ENCODE peak calls at places on chromosomes 1 and 21, in ten cellular contexts. S is fibroblast of lung, D is HFF-Myc, Z is PC-9, T is cardiac muscle cell, L is testis, P is choroid plexus epithelial cell, R is astrocyte of the cerebellum, V is HFFc6, U is AG10803. X is an unnamed sample.

GRCh38 chr1:58545591-58546519 is 671 bp downstream of the OMA1 start:
- DNase-seq in S (peak), D (peak), Z (peak), T (peak), L (peak), P (peak), R (peak), V (peak), U (peak), X (peak)

GRCh38 chr1:93623875-93624274 is 57.8 kb downstream of the BCAR3 start:
- DNase-seq in S (peak), D (no peak), Z (peak), T (peak), L (no peak), P (peak), R (no peak), V (peak), U (peak), X (no peak)

GRCh38 chr1:219279017-219279770 is 105.5 kb downstream of the LYPLAL1 start:
- DNase-seq in S (peak), D (no peak), Z (no peak), T (peak), L (no peak), P (no peak), R (no peak), V (peak), U (no peak), X (no peak)

GRCh38 chr1:17293681-17294415 is 14.1 kb upstream of the PADI4 start:
- DNase-seq in S (no peak), D (no peak), Z (no peak), T (no peak), L (no peak), P (no peak), R (no peak), V (no peak), U (no peak), X (no peak)

GRCh38 chr1:228015276-228016180 is 8.7 kb downstream of the WNT3A start:
- DNase-seq in S (peak), D (no peak), Z (peak), T (peak), L (no peak), P (no peak), R (no peak), V (peak), U (peak), X (no peak)

GRCh38 chr1:232533328-232533727 is 96.6 kb downstream of the SIPA1L2 start:
- DNase-seq in S (no peak), D (no peak), Z (no peak), T (no peak), L (no peak), P (no peak), R (no peak), V (no peak), U (no peak), X (no peak)

GRCh38 chr1:19065526-19066247 is 109.2 kb upstream of the IFFO2 start:
- DNase-seq in S (no peak), D (no peak), Z (no peak), T (no peak), L (no peak), P (no peak), R (no peak), V (no peak), U (no peak), X (no peak)

GRCh38 chr1:209042413-209042812 is 541.1 kb upstream of the CAMK1G start:
- DNase-seq in S (no peak), D (no peak), Z (no peak), T (no peak), L (no peak), P (no peak), R (no peak), V (no peak), U (no peak), X (no peak)

GRCh38 chr1:29690156-29690555 is 453.8 kb downstream of the PTPRU start:
- DNase-seq in S (no peak), D (no peak), Z (no peak), T (no peak), L (no peak), P (no peak), R (no peak), V (no peak), U (no peak), X (no peak)

GRCh38 chr1:2346691-2347408 is 44.5 kb downstream of the MORN1 start:
- DNase-seq in S (no peak), D (no peak), Z (no peak), T (no peak), L (no peak), P (no peak), R (no peak), V (no peak), U (no peak), X (no peak)

GRCh38 chr1:93751391-93752250 is 70.0 kb upstream of the BCAR3 start:
- DNase-seq in S (no peak), D (no peak), Z (no peak), T (no peak), L (peak), P (no peak), R (no peak), V (no peak), U (no peak), X (no peak)

GRCh38 chr1:154955718-154956513 is at the start of gene PBXIP1:
- DNase-seq in S (peak), D (peak), Z (peak), T (peak), L (peak), P (peak), R (peak), V (peak), U (peak), X (peak)

GRCh38 chr1:157842939-157843338 is 1.3 kb upstream of the CD5L start:
- DNase-seq in S (no peak), D (no peak), Z (no peak), T (no peak), L (no peak), P (no peak), R (no peak), V (no peak), U (no peak), X (no peak)

GRCh38 chr1:243609698-243610097 is 240.3 kb downstream of the AKT3 start:
- DNase-seq in S (no peak), D (no peak), Z (no peak), T (no peak), L (no peak), P (no peak), R (no peak), V (no peak), U (no peak), X (no peak)
- TF ChIP-seq CTCF in S (no peak), D (no peak), Z (no peak), T (no peak), L (no peak), P (no peak), R (no peak), V (no peak), U (no peak), X (no peak)

DNA sequence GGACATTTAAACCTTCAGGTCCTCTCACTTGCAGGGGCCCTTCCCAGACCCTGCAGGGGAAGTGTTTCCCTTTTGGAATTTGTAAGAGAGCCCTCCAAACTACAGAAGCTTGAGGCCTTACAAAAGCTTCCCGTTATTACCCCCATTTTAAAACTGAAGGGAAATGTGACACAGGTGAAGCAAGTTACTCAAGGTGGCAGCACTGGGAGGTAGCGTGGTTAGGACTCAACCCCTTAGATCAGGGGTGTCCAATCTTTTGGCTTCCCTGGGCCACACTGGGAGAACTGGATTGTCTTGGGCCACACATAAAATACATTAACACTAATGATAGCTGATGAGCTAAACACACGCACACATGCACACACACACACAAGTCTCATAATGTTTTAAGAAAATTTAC is 15.8 kb upstream of the ZC3H12A start:
- DNase-seq in S (no peak), D (no peak), Z (no peak), T (no peak), L (no peak), P (no peak), R (no peak), V (no peak), U (no peak), X (no peak)
- TF ChIP-seq CTCF in S (no peak), D (no peak), Z (no peak), T (no peak), L (no peak), P (no peak), R (no peak), V (peak), U (no peak), X (no peak)

GRCh38 chr1:86517336-86517735 is 29.5 kb upstream of the CLCA4 start:
- DNase-seq in S (no peak), D (no peak), Z (peak), T (no peak), L (no peak), P (no peak), R (no peak), V (no peak), U (no peak), X (no peak)

GRCh38 chr1:86520789-86521521 is 25.9 kb upstream of the CLCA4 start:
- DNase-seq in S (no peak), D (no peak), Z (no peak), T (no peak), L (no peak), P (no peak), R (no peak), V (no peak), U (no peak), X (no peak)

GRCh38 chr1:86516366-86516765 is 30.5 kb upstream of the CLCA4 start:
- DNase-seq in S (no peak), D (no peak), Z (no peak), T (peak), L (no peak), P (peak), R (no peak), V (no peak), U (no peak), X (no peak)

GRCh38 chr1:86521522-86521891 is 25.4 kb upstream of the CLCA4 start:
- DNase-seq in S (no peak), D (no peak), Z (no peak), T (no peak), L (no peak), P (no peak), R (no peak), V (no peak), U (no peak), X (no peak)

GRCh38 chr1:86515597-86515996 is 31.3 kb upstream of the CLCA4 start:
- DNase-seq in S (no peak), D (no peak), Z (peak), T (peak), L (no peak), P (peak), R (no peak), V (no peak), U (no peak), X (no peak)
- TF ChIP-seq CTCF in S (no peak), D (peak), Z (peak), T (peak), L (no peak), P (peak), R (peak), V (peak), U (peak), X (peak)

DNA sequence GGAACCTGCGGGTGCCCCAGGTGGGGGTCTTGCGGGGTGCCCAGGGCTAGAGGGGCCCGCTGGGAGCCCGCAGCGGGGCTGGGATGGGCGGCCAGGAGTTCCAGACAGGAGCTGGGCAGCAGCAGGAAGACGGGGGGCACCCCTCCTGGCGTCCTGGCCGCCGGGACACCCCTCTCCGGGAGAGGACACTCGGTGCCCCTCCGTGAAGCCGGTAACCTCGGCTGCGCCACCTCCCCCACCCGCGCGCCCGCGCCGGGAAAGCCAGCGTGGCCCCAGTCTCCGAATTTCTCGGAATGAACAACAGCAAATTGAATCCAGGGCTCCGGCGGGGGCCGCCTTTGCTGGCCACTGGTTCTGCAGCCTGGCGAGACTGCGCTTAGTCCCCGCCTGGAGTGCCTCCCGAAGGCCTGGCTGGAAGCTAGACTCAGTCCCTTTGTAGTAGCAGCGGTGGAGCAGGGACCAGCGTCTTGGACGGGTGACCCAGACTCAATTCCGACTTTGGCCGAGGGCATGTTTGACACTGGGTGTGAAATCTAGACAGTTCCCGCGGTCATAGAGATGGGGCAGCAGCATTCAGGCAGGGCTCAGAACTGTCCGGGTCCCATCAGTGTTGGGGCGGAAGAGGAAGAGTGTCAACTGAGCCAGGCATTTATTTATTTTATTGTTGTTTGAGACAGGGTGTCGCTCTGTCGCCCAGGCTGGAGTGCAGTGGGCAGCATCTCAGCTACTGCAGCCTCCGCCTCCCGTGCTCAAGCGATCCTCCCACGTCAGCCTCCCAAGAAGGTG is 766 bp downstream of the IFNGR2 start:
- DNase-seq in S (peak), D (no peak), Z (no peak), T (peak), L (peak), P (peak), R (peak), V (peak), U (peak), X (peak)
- TF ChIP-seq CTCF in S (no peak), D (no peak), Z (no peak), T (no peak), L (no peak), P (no peak), R (no peak), V (no peak), U (no peak), X (no peak)

DNA sequence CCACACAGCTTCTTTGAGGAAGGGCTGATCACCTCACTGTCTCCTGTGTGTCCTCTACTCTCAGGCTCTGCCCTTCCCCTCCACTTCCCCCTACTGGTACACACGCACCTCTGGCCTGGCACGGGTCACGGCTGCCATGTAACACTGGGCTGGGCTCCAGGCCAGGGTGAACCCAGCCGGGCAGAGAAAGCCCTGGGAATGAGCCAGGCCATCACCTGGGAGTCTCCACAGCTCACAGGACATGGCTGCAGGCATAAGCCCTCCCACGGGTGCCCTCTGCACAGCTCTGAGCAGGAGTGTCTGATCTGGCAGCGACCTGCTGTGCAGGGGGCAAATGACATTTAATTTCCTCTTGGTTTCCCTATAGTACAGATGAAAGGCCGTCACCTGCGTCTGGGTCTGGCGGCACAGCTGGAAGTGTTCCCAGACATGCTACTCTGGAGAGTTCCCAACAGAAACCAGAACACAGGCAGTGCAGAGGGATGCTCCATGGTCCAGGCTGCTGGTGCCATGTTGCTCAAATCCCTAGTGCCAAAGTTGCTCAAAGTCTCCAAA is 61.2 kb downstream of the ERI3 start:
- DNase-seq in S (no peak), D (no peak), Z (no peak), T (no peak), L (no peak), P (no peak), R (no peak), V (no peak), U (no peak), X (no peak)
- TF ChIP-seq CTCF in S (no peak), D (no peak), Z (no peak), T (no peak), L (no peak), P (no peak), R (no peak), V (no peak), U (no peak), X (no peak)

GRCh38 chr1:160830321-160831153 is 32.1 kb downstream of the CD244 start:
- DNase-seq in S (peak), D (no peak), Z (peak), T (peak), L (peak), P (peak), R (no peak), V (peak), U (peak), X (peak)
- TF ChIP-seq CTCF in S (peak), D (peak), Z (peak), T (peak), L (peak), P (peak), R (peak), V (peak), U (peak), X (peak)

DNA sequence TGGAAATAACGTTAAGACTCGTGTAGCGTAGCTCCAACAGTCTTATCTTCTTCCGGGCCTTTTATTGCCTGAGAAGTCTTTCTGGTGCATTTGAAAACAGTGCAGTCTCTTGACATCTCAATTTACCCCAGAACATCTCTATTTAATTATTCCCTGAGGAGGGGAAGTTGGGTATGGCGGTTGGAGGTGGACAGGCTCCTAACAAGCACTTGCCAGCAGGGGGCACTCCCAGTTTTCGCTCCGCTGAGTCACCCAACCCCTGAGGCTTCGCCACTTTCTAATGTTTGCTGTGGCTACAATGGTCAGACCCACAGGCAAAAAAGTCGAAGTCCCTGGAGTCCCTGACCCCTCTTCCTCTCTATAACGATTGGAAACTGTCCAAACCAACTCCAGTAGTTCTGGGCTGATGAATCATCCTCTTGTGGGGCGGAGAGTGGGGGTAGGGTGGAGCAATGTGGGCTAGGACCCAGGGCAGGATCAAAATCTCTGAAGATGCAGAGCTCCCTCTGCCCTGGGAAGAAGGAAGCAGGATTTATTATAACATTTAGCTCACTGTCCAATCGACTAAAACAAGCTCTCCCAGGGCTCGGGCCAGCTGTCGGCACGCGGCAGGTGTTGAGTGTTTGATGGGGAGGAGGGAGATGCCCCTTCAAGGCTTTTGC is 85.5 kb downstream of the BRINP2 start:
- DNase-seq in S (peak), D (peak), Z (no peak), T (peak), L (peak), P (peak), R (peak), V (peak), U (peak), X (peak)
- TF ChIP-seq CTCF in S (peak), D (peak), Z (peak), T (peak), L (peak), P (peak), R (peak), V (peak), U (peak), X (peak)

GRCh38 chr1:199336745-199337640 is 690.5 kb upstream of the NR5A2 start:
- DNase-seq in S (no peak), D (no peak), Z (no peak), T (no peak), L (no peak), P (no peak), R (no peak), V (no peak), U (no peak), X (no peak)
- TF ChIP-seq CTCF in S (no peak), D (no peak), Z (no peak), T (no peak), L (no peak), P (no peak), R (no peak), V (no peak), U (no peak), X (no peak)

GRCh38 chr1:61337471-61337870 is 255.1 kb downstream of the NFIA start:
- DNase-seq in S (no peak), D (no peak), Z (no peak), T (peak), L (no peak), P (no peak), R (no peak), V (no peak), U (peak), X (no peak)

GRCh38 chr1:61337981-61338848 is 255.9 kb downstream of the NFIA start:
- DNase-seq in S (peak), D (peak), Z (peak), T (peak), L (peak), P (peak), R (peak), V (peak), U (peak), X (peak)

GRCh38 chr1:61334718-61335589 is 252.6 kb downstream of the NFIA start:
- DNase-seq in S (no peak), D (no peak), Z (no peak), T (peak), L (peak), P (no peak), R (no peak), V (no peak), U (peak), X (no peak)

GRCh38 chr1:61338899-61339298 is 256.5 kb downstream of the NFIA start:
- DNase-seq in S (no peak), D (no peak), Z (no peak), T (no peak), L (no peak), P (no peak), R (no peak), V (no peak), U (no peak), X (no peak)

DNA sequence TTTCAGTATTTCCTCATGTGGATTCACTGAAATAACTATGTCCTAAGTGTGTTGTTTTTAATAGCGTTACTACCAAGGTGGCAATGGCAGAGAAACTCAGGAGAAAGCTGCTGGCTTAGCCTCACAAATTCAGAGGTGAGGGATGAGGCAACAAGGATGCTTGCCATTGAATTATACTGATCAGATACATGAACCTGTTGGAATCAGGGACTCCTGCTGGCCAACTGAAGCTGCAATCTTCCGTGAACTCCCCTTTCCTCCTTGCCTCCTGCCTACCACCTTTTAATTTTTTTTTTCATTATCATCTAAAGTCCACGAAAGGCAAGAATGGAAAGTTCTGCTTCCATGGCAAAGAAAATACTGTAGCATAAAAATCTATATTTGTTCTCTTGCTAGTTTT is 254.7 kb downstream of the NFIA start:
- DNase-seq in S (no peak), D (no peak), Z (no peak), T (peak), L (no peak), P (no peak), R (no peak), V (no peak), U (no peak), X (no peak)
- TF ChIP-seq CTCF in S (no peak), D (no peak), Z (no peak), T (peak), L (no peak), P (peak), R (peak), V (peak), U (peak), X (no peak)